ENCODE peak calls at places on chromosomes 2 and 18, in seven cellular contexts. One of them, this sample, is unnamed.

GRCh38 chr2:237732790-237733349 is 65.7 kb upstream of the RBM44 start:
- DNase-seq in suprapubic skin: no peak
- DNase-seq in heart right ventricle: peak; percentile 71
- DNase-seq in GM20000: no peak
- DNase-seq in pancreas: no peak
- DNase-seq in RWPE1: no peak
- DNase-seq in AG09309: no peak
- DNase-seq in this sample: no peak

GRCh38 chr2:26178746-26179436 is 6.0 kb downstream of the GAREM2 start:
- DNase-seq in suprapubic skin: no peak
- DNase-seq in heart right ventricle: no peak
- DNase-seq in GM20000: no peak
- DNase-seq in pancreas: peak; percentile 25
- DNase-seq in RWPE1: no peak
- DNase-seq in AG09309: no peak
- DNase-seq in this sample: no peak

GRCh38 chr2:219448099-219448775 is 13.6 kb downstream of the SPEG start:
- DNase-seq in suprapubic skin: no peak
- DNase-seq in heart right ventricle: no peak
- DNase-seq in GM20000: no peak
- DNase-seq in pancreas: no peak
- DNase-seq in RWPE1: no peak
- DNase-seq in AG09309: no peak
- DNase-seq in this sample: no peak

GRCh38 chr2:211035548-211036185 is 479.3 kb downstream of the CPS1 start:
- DNase-seq in suprapubic skin: no peak
- DNase-seq in heart right ventricle: peak; percentile 5
- DNase-seq in GM20000: peak; percentile 6
- DNase-seq in pancreas: peak; percentile 19
- DNase-seq in RWPE1: no peak
- DNase-seq in AG09309: no peak
- DNase-seq in this sample: peak; percentile 58

GRCh38 chr2:46023165-46023854 is 273.9 kb upstream of the EPAS1 start:
- DNase-seq in suprapubic skin: no peak
- DNase-seq in heart right ventricle: no peak
- DNase-seq in GM20000: no peak
- DNase-seq in pancreas: no peak
- DNase-seq in RWPE1: no peak
- DNase-seq in AG09309: no peak
- DNase-seq in this sample: no peak

GRCh38 chr18:2898131-2898640 is 51.4 kb downstream of the EMILIN2 start:
- DNase-seq in suprapubic skin: no peak
- DNase-seq in heart right ventricle: no peak
- DNase-seq in GM20000: no peak
- DNase-seq in pancreas: no peak
- DNase-seq in RWPE1: peak; percentile 46
- DNase-seq in AG09309: no peak
- DNase-seq in this sample: peak; percentile 36

GRCh38 chr2:36973320-36973719 is 7.0 kb upstream of the STRN start:
- DNase-seq in suprapubic skin: no peak
- DNase-seq in heart right ventricle: no peak
- DNase-seq in GM20000: no peak
- DNase-seq in pancreas: no peak
- DNase-seq in RWPE1: no peak
- DNase-seq in AG09309: no peak
- DNase-seq in this sample: no peak

GRCh38 chr2:230737791-230738226 is 25.2 kb downstream of the CAB39 start:
- DNase-seq in suprapubic skin: no peak
- DNase-seq in heart right ventricle: no peak
- DNase-seq in GM20000: no peak
- DNase-seq in pancreas: no peak
- DNase-seq in RWPE1: no peak
- DNase-seq in AG09309: no peak
- DNase-seq in this sample: no peak

GRCh38 chr2:235594041-235594440 is 100.2 kb downstream of the AGAP1 start:
- DNase-seq in suprapubic skin: no peak
- DNase-seq in heart right ventricle: no peak
- DNase-seq in GM20000: peak; percentile 52
- DNase-seq in pancreas: no peak
- DNase-seq in RWPE1: peak; percentile 53
- DNase-seq in AG09309: peak; percentile 79
- DNase-seq in this sample: peak; percentile 85

GRCh38 chr18:12659904-12660605 is 2.1 kb upstream of the SPIRE1 start:
- DNase-seq in suprapubic skin: no peak
- DNase-seq in heart right ventricle: peak; percentile 29
- DNase-seq in GM20000: peak; percentile 68
- DNase-seq in pancreas: peak; percentile 66
- DNase-seq in RWPE1: peak; percentile 63
- DNase-seq in AG09309: no peak
- DNase-seq in this sample: peak; percentile 69

GRCh38 chr2:85872536-85873161 is 16.1 kb downstream of the ST3GAL5 start:
- DNase-seq in suprapubic skin: no peak
- DNase-seq in heart right ventricle: peak; percentile 22
- DNase-seq in GM20000: no peak
- DNase-seq in pancreas: no peak
- DNase-seq in RWPE1: no peak
- DNase-seq in AG09309: no peak
- DNase-seq in this sample: no peak

GRCh38 chr2:150212722-150213171 is 274.7 kb downstream of the RND3 start:
- DNase-seq in suprapubic skin: no peak
- DNase-seq in heart right ventricle: no peak
- DNase-seq in GM20000: no peak
- DNase-seq in pancreas: no peak
- DNase-seq in RWPE1: no peak
- DNase-seq in AG09309: peak; percentile 75
- DNase-seq in this sample: no peak

GRCh38 chr2:96856776-96857673 is 791 bp downstream of the ANKRD39 start:
- DNase-seq in suprapubic skin: no peak
- DNase-seq in heart right ventricle: no peak
- DNase-seq in GM20000: no peak
- DNase-seq in pancreas: no peak
- DNase-seq in RWPE1: no peak
- DNase-seq in AG09309: no peak
- DNase-seq in this sample: no peak

GRCh38 chr2:9087151-9087681 is 83.7 kb upstream of the MBOAT2 start:
- DNase-seq in suprapubic skin: no peak
- DNase-seq in heart right ventricle: no peak
- DNase-seq in GM20000: no peak
- DNase-seq in pancreas: no peak
- DNase-seq in RWPE1: no peak
- DNase-seq in AG09309: no peak
- DNase-seq in this sample: no peak

GRCh38 chr18:30903566-30903965 is 139.0 kb downstream of the DSC3 start:
- DNase-seq in suprapubic skin: no peak
- DNase-seq in heart right ventricle: no peak
- DNase-seq in GM20000: no peak
- DNase-seq in pancreas: no peak
- DNase-seq in RWPE1: peak; percentile 52
- DNase-seq in AG09309: no peak
- DNase-seq in this sample: peak; percentile 95

GRCh38 chr18:32040936-32041335 is 22.3 kb downstream of the RNF125 start:
- DNase-seq in suprapubic skin: no peak
- DNase-seq in heart right ventricle: no peak
- DNase-seq in GM20000: no peak
- DNase-seq in pancreas: no peak
- DNase-seq in RWPE1: no peak
- DNase-seq in AG09309: no peak
- DNase-seq in this sample: no peak

GRCh38 chr2:164794432-164795231 is 47.0 kb downstream of the COBLL1 start:
- DNase-seq in suprapubic skin: no peak
- DNase-seq in heart right ventricle: no peak
- DNase-seq in GM20000: no peak
- DNase-seq in pancreas: no peak
- DNase-seq in RWPE1: no peak
- DNase-seq in AG09309: no peak
- DNase-seq in this sample: no peak

GRCh38 chr2:216073773-216074172 is 7.8 kb downstream of the PECR start:
- DNase-seq in suprapubic skin: no peak
- DNase-seq in heart right ventricle: no peak
- DNase-seq in GM20000: no peak
- DNase-seq in pancreas: no peak
- DNase-seq in RWPE1: no peak
- DNase-seq in AG09309: no peak
- DNase-seq in this sample: no peak

GRCh38 chr2:216074794-216075193 is 6.8 kb downstream of the PECR start:
- DNase-seq in suprapubic skin: no peak
- DNase-seq in heart right ventricle: no peak
- DNase-seq in GM20000: no peak
- DNase-seq in pancreas: no peak
- DNase-seq in RWPE1: no peak
- DNase-seq in AG09309: no peak
- DNase-seq in this sample: no peak

GRCh38 chr2:216078776-216079175 is 2.8 kb downstream of the PECR start:
- DNase-seq in suprapubic skin: no peak
- DNase-seq in heart right ventricle: no peak
- DNase-seq in GM20000: no peak
- DNase-seq in pancreas: no peak
- DNase-seq in RWPE1: no peak
- DNase-seq in AG09309: no peak
- DNase-seq in this sample: peak; percentile 13

GRCh38 chr2:216074380-216074779 is 7.2 kb downstream of the PECR start:
- DNase-seq in suprapubic skin: no peak
- DNase-seq in heart right ventricle: no peak
- DNase-seq in GM20000: no peak
- DNase-seq in pancreas: no peak
- DNase-seq in RWPE1: no peak
- DNase-seq in AG09309: no peak
- DNase-seq in this sample: no peak

GRCh38 chr2:216075510-216076485 is 5.8 kb downstream of the PECR start:
- DNase-seq in suprapubic skin: no peak
- DNase-seq in heart right ventricle: no peak
- DNase-seq in GM20000: no peak
- DNase-seq in pancreas: no peak
- DNase-seq in RWPE1: no peak
- DNase-seq in AG09309: no peak
- DNase-seq in this sample: no peak
- TF ChIP-seq CTCF in suprapubic skin: no peak
- TF ChIP-seq CTCF in heart right ventricle: no peak
- TF ChIP-seq CTCF in GM20000: no peak
- TF ChIP-seq CTCF in pancreas: no peak
- TF ChIP-seq CTCF in RWPE1: no peak
- TF ChIP-seq CTCF in AG09309: no peak
- TF ChIP-seq CTCF in this sample: no peak

DNA sequence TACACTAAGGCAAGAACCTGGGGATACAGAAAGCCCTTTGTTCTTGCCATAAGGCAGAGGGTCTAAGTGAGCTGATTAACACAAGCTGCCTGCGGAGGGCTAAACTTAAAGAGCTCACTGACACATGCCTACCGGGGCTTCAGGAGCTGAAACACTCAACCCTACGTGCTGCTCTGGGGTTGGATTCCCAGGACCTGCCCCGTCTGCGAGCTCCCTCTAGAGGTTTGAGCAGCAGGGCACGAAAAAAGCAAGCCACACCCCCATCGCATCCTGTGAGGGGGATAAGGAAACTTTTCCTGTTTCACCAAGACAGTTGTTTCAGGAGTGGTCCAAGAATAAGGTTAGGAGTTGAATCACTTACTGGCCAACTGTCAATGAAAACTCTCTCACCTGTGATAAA is 562.1 kb downstream of the TMX3 start:
- DNase-seq in suprapubic skin: no peak
- DNase-seq in heart right ventricle: no peak
- DNase-seq in GM20000: no peak
- DNase-seq in pancreas: no peak
- DNase-seq in RWPE1: no peak
- DNase-seq in AG09309: no peak
- DNase-seq in this sample: no peak
- TF ChIP-seq CTCF in suprapubic skin: no peak
- TF ChIP-seq CTCF in heart right ventricle: no peak
- TF ChIP-seq CTCF in GM20000: no peak
- TF ChIP-seq CTCF in pancreas: no peak
- TF ChIP-seq CTCF in RWPE1: no peak
- TF ChIP-seq CTCF in AG09309: no peak
- TF ChIP-seq CTCF in this sample: no peak

DNA sequence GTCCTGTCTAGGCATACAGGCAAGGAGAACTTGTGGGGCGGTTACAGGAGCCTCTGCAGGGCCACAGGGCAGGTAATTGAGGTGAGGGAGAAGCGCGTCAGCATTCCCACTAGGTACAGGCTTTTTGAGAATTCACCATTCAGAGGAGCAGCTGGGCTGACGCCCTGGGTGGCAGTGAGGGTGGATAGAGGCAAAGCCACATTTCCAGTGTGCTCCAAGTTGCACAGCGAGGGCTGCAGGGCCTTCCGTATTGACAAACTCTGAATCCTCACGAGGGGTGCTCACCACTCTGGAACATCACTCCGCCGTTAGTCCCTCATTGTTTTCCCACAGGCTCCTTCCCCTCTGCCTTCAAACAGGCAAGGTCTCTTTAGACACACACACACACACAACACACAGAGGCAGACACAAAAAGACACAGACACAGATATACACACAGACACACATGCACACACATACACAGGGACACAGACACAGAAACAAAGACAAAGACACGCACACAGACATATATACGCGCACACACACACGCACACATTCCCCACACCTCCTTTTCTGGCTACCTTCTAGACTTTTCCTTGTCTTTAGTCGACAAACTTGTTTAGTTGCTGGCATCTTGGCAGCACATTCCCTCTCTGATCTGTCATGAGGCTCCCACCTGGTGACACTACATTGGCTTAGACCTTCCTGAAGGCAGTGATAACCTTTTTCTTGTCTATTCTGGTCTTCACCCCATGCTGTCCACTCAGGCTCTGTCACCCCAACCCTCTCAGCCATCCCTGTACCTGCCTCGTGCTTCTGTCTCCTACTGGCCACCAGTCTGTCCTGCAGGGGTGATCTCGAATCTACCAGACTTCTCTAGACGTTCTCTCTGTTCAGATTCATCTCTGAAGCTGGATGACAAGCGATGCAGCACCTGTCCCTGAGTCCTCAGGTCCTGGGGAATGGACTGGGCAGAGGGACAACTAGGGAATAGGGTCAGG is 136.8 kb downstream of the ALPK2 start:
- DNase-seq in suprapubic skin: no peak
- DNase-seq in heart right ventricle: no peak
- DNase-seq in GM20000: no peak
- DNase-seq in pancreas: no peak
- DNase-seq in RWPE1: no peak
- DNase-seq in AG09309: no peak
- DNase-seq in this sample: no peak
- TF ChIP-seq CTCF in suprapubic skin: no peak
- TF ChIP-seq CTCF in heart right ventricle: no peak
- TF ChIP-seq CTCF in GM20000: no peak
- TF ChIP-seq CTCF in pancreas: no peak
- TF ChIP-seq CTCF in RWPE1: no peak
- TF ChIP-seq CTCF in AG09309: no peak
- TF ChIP-seq CTCF in this sample: no peak

DNA sequence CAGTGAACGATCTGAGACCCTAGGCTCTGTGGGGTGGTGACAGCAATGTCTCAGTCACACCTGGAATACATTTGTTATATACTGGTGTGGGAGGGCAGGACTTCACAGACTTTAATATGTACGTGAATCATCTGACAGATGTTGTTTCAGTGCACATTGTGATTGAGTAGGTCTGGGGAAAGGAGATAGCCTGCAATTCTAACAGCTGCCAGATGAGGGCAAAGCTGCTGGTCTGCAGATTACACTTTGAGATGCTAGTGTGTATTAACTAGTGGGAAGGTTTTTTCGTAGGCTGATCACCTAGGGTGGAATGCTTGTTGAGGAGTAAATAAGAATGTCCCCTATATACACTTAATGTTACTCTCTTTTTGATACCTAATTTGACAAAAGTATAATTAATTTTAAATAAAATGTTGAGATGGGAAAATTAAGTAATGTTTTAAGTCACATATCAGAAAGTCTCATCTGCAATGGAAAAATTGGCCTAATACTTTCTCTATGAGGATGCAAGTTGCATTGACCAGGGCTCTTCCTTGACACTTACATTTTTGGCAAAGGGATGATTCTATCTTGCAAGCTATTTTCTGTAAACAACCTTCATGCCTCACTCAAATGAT is 496.9 kb upstream of the HNMT start:
- DNase-seq in suprapubic skin: no peak
- DNase-seq in heart right ventricle: peak; percentile 26
- DNase-seq in GM20000: peak; percentile 21
- DNase-seq in pancreas: peak; percentile 39
- DNase-seq in RWPE1: peak; percentile 55
- DNase-seq in AG09309: no peak
- DNase-seq in this sample: peak; percentile 73
- TF ChIP-seq CTCF in suprapubic skin: peak; percentile 62
- TF ChIP-seq CTCF in heart right ventricle: peak; percentile 66
- TF ChIP-seq CTCF in GM20000: peak; percentile 43
- TF ChIP-seq CTCF in pancreas: peak; percentile 6
- TF ChIP-seq CTCF in RWPE1: peak; percentile 60
- TF ChIP-seq CTCF in AG09309: peak; percentile 38
- TF ChIP-seq CTCF in this sample: peak; percentile 60

This sample was measured in MCF 10A.